ENCODE peak calls at places on chromosomes 2 and 18, in nine cellular contexts. V is fibroblast of pulmonary artery, D is fibroblast of lung, G is progenitor cell of endocrine pancreas, Z is adrenal gland, E is neural crest cell, Y is epithelial cell of esophagus, P is kidney, A is astrocyte of the spinal cord. Q is an unnamed sample.

GRCh38 chr18:22257022-22257543 is 87.7 kb downstream of the GATA6 start:
- DNase-seq in Z (no peak), E (no peak), V (no peak), P (no peak), Y (no peak), D (peak), A (no peak), G (no peak), Q (no peak)

GRCh38 chr18:4789506-4789905 is 334.4 kb upstream of the DLGAP1 start:
- DNase-seq in E (no peak), V (no peak), P (no peak), D (no peak), G (no peak), A (no peak), Z (no peak), Y (no peak), Q (no peak)

GRCh38 chr18:8426401-8426800 is 182.8 kb upstream of the RAB12 start:
- DNase-seq in D (no peak), E (peak), Z (no peak), G (no peak), V (no peak), P (no peak), A (no peak), Y (no peak), Q (no peak)

GRCh38 chr2:3460161-3460560 is 59.2 kb downstream of the ADI1 start:
- DNase-seq in Z (no peak), Y (no peak), G (no peak), V (no peak), A (no peak), E (no peak), D (no peak), P (no peak), Q (no peak)

GRCh38 chr18:33700513-33700976 is 122.5 kb downstream of the ASXL3 start:
- DNase-seq in P (no peak), D (no peak), Z (no peak), V (no peak), Y (no peak), E (no peak), G (no peak), A (no peak), Q (no peak)

GRCh38 chr18:12246849-12247808 is 7.0 kb upstream of the CIDEA start:
- DNase-seq in Y (peak), P (no peak), V (peak), A (no peak), E (peak), Z (no peak), D (peak), G (no peak), Q (no peak)

GRCh38 chr18:51009071-51009470 is 20.9 kb upstream of the SMAD4 start:
- DNase-seq in D (no peak), G (no peak), E (no peak), P (no peak), Z (no peak), V (peak), A (no peak), Y (peak), Q (no peak)

GRCh38 chr2:129504646-129505045 is 474.8 kb upstream of the RAB6C start:
- DNase-seq in D (no peak), A (no peak), E (no peak), G (no peak), P (no peak), V (no peak), Y (peak), Z (no peak), Q (no peak)

GRCh38 chr2:5696741-5697521 is 4.7 kb downstream of the SOX11 start:
- DNase-seq in A (peak), E (peak), D (peak), V (peak), Z (no peak), Y (no peak), P (no peak), G (peak), Q (no peak)

GRCh38 chr2:20231632-20232031 is 6.7 kb upstream of the SDC1 start:
- DNase-seq in D (no peak), Y (peak), E (no peak), Z (peak), A (peak), V (no peak), G (no peak), P (peak), Q (no peak)

GRCh38 chr2:21787931-21788330 is 664.2 kb downstream of the TDRD15 start:
- DNase-seq in Z (no peak), Y (no peak), D (peak), P (no peak), E (no peak), V (no peak), A (no peak), G (no peak), Q (no peak)

GRCh38 chr2:111704246-111704645 is 179.7 kb downstream of the ANAPC1 start:
- DNase-seq in Y (peak), P (no peak), E (no peak), A (peak), Z (no peak), D (peak), G (no peak), V (peak), Q (no peak)

GRCh38 chr18:10485475-10485874 is 31.0 kb downstream of the APCDD1 start:
- DNase-seq in G (no peak), P (no peak), V (no peak), Y (no peak), A (no peak), Z (no peak), D (no peak), E (no peak), Q (no peak)

GRCh38 chr18:10488022-10488421 is 33.6 kb downstream of the APCDD1 start:
- DNase-seq in V (no peak), G (no peak), Z (peak), A (peak), Y (no peak), D (peak), P (no peak), E (no peak), Q (no peak)

GRCh38 chr18:10495936-10496335 is 29.9 kb upstream of the NAPG start:
- DNase-seq in E (no peak), G (no peak), Z (no peak), D (no peak), P (no peak), A (no peak), Y (no peak), V (no peak), Q (no peak)

GRCh38 chr18:10487161-10487560 is 32.7 kb downstream of the APCDD1 start:
- DNase-seq in E (no peak), A (no peak), P (no peak), Z (no peak), G (no peak), V (no peak), Y (no peak), D (no peak), Q (no peak)

DNA sequence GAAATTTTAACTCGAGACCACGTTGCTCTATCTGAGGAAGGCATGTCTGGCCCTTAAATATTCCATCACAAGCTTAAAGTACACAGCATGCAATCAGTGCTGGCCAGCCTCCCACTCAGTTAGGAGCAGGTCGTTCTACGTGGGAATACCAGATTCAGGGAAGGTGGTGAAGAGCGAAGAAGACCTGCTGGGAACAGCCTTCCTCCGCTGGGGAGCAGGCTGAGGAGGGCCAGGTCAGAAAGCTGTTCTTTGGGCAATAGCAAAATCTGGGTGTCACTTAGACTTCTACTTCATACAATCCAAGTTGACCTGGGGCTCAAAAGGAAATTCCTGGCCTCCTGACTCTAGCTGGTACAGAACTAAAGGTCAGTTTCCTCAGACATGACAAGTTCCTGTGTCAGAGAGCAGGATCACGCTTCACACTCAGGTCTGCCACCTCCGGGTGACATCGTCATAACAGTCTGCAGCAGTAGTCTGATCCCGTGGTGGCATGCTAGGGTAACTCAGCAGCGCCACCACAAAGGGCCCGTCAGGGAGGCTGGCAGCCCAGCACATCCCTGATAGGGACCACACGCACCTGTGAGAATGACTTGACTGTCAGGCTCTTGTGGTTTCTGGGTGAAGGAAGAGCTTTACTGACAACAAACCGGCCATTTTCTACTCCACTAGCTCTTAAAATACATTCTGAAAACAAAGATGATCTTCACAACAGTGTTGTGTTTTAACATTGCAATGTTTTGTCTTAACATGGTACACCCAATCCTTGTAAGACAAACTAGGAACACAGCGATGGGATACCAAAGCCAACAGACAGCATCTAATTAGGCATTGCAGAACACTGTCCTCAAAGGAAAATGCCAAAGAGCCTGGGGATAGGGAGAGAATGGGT is 35.2 kb upstream of the NAPG start:
- DNase-seq in E (no peak), V (no peak), P (no peak), Y (no peak), A (no peak), D (no peak), G (no peak), Z (no peak), Q (no peak)
- TF ChIP-seq CTCF in E (peak), V (no peak), P (no peak), Y (no peak), A (no peak), D (no peak), G (peak), Z (no peak), Q (no peak)

GRCh38 chr2:84741182-84741822 is 139.6 kb downstream of the TRABD2A start:
- DNase-seq in P (no peak), E (no peak), A (peak), D (peak), Z (no peak), G (no peak), V (peak), Y (peak), Q (no peak)
- TF ChIP-seq CTCF in P (peak), E (peak), A (peak), D (peak), Z (no peak), G (peak), V (peak), Y (no peak), Q (no peak)

GRCh38 chr18:63071566-63072175 is 247.9 kb downstream of the BCL2 start:
- DNase-seq in D (no peak), Z (no peak), A (no peak), G (no peak), P (no peak), E (no peak), Y (peak), V (no peak), Q (no peak)
- TF ChIP-seq CTCF in D (no peak), Z (no peak), A (no peak), G (no peak), P (no peak), E (no peak), Y (no peak), V (no peak), Q (no peak)

DNA sequence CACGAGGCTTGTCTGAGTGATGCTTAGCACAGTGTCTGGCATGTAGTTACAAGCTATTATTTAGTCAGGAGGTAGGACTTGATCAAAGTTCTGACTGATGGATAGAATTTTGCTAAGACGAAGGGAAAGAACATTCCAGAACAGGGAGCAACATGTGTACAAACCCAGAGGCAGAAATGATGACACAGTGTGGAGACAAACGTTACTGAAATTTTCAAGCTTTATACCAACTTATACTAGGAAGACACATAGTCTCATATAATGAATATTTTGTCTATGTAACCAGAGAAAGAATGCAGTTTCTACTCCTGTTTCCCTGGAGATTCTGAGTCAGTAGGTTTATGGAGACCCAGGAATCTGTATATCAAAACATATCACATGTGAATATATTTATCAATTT is 123.4 kb downstream of the FAM124B start:
- DNase-seq in E (no peak), V (no peak), A (peak), Z (no peak), P (no peak), Y (peak), D (peak), G (no peak), Q (no peak)
- TF ChIP-seq CTCF in E (no peak), V (no peak), A (no peak), Z (no peak), P (no peak), Y (no peak), D (no peak), G (no peak), Q (no peak)

DNA sequence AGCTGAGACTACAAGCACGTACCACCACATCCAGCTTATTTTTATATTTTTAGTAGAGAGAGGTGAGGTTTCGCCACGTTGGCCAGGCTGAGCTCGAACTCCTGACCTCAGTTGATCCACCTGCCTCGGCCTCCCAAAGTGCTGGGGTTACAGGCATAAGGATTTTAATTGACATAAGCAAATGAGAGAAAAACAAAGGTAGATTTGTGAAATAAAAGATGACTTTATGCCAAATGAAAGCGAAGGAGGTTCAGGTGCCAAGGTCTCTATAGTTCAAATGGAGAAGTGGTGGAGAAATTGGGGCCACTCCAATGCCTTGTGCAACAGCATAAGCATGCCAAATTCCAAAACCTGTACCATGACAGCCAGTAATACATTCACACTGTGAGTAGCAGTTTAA is 180.6 kb downstream of the MREG start:
- DNase-seq in V (peak), A (no peak), P (no peak), Y (no peak), Z (no peak), D (no peak), E (no peak), G (no peak), Q (no peak)
- TF ChIP-seq CTCF in V (no peak), A (no peak), P (no peak), Y (no peak), Z (no peak), D (no peak), E (no peak), G (no peak), Q (no peak)

DNA sequence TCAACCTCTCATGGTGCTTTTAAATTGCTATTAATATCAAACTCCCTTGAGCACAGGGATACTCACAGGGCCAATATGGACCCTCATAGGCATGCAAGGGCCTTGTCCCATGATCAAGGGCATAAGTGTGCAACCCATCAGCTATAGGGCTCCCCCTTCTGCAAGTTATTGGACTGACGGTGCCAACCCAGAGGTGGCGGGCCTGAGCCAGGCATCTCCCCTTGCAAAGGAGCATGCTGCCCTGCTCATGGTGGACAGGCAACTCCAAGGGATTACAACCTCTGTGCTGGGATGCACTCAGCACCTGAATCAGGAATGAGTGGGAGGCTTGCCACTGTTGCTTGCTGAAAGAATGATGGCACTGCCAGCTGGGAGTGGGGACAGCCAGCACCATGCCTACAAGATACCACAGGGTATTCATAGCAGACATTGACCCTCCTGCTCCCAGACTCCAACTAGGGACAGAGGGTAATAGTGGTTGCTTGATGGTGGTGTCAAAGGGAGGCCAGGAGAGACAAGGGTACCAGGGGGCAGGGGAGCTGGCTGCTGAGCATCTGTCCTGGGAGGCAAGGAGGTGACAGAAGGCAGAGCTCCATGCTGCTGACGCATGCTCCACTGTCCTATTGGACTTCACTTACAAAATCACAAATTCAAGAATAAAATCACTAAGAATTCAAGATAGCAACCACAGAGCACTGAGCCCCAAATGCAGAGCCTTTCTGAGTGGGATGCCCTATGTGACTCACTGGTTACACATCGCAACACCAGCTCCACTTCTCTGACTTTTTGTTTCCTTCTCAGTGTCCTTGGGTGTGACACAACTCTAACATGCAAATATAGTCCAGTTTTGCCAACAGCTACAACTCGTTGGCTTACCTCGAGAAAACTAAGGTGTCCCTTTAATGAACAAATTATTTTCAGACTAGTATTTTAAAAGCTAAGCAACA is 157.1 kb upstream of the CCDC150 start:
- DNase-seq in A (peak), V (peak), Y (peak), G (no peak), P (no peak), E (no peak), Z (no peak), D (no peak), Q (no peak)
- TF ChIP-seq CTCF in A (no peak), V (no peak), Y (no peak), G (no peak), P (no peak), E (no peak), Z (no peak), D (no peak), Q (no peak)

DNA sequence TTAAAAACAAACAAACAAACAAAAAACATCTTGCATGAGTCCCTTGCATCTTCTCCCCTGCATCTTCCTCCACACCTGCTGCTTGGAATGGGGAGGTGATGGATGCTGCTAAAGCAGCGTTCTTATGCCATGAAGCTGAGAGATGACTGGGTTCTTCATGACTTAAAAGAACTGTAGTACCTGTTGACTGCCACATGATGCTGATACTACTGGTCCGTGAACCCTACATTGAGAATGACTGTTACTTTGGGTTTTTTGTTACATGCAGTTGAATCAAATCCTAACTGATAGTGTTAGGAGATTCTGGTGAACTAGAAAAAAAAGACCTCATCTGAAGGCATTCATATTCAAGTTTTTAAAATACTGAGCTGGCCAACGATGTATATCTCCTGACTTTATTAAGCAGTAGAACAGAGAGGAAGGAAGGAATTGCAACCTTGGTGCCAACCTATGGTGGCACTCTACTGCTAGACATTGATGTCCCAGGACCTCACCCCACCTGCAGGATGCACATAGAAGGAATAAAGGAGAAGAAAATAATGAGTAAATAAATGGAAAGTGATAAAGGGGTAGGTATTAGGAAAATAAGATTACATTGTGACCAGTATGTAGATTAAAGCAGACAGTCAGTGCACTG is 63.2 kb upstream of the SPAG16 start:
- DNase-seq in Z (no peak), Y (no peak), A (no peak), G (no peak), E (no peak), D (no peak), V (no peak), P (no peak), Q (no peak)
- TF ChIP-seq CTCF in Z (no peak), Y (no peak), A (no peak), G (no peak), E (no peak), D (no peak), V (no peak), P (no peak), Q (no peak)

DNA sequence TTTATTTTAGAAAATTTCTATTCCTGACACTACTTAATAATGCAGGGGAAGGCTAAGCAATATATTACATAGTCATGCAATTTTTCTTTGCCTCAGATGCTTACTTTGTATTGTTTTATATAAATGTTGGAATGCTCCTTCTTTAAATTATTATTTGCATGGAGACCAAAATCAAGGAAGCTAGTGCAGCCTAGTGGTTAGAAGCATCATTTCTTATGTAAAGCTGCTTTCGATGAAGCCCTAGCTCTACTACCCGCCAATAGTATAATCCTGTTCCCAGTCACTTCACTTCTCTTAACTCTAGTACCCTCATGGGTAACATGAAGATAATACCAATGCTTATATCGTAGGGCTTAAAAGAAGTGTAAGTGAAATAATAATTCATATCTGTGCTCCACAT is 198.9 kb downstream of the LRATD1 start:
- DNase-seq in A (no peak), G (no peak), P (no peak), Z (no peak), Y (peak), E (no peak), D (peak), V (no peak), Q (no peak)
- TF ChIP-seq CTCF in A (peak), G (no peak), P (no peak), Z (peak), Y (peak), E (no peak), D (peak), V (no peak), Q (no peak)

Q was measured in omental fat pad.